ENCODE peak calls at places on chromosomes 11 and 22, in six cellular contexts. J, X, G, N, R and U are unnamed samples. For H3K4me1, the result is how much of the 10 kb centered on the place peaks cover.

GRCh38 chr11:61955031-61955415 is 4.9 kb downstream of the BEST1 start:
- DNase-seq in J (no peak), X (peak), G (peak), N (peak), R (peak), U (no peak)

GRCh38 chr11:79507726-79508125 is 66.9 kb upstream of the TENM4 start:
- DNase-seq in J (no peak), X (no peak), G (no peak), N (no peak), R (no peak), U (no peak)

GRCh38 chr11:111730871-111731591 is 35.2 kb downstream of the PPP2R1B start:
- DNase-seq in J (peak), X (no peak), G (no peak), N (peak), R (no peak), U (peak)

GRCh38 chr22:46267431-46268279 is at the start of gene TTC38:
- DNase-seq in J (peak), X (peak), G (peak), N (peak), R (peak), U (peak)

GRCh38 chr11:67700548-67701262 is 26.3 kb upstream of the ALDH3B2 start:
- DNase-seq in J (no peak), X (no peak), G (no peak), N (no peak), R (no peak), U (no peak)

GRCh38 chr22:22030493-22031182 is 48.1 kb upstream of the TOP3B start:
- DNase-seq in J (no peak), X (peak), G (no peak), N (no peak), R (no peak), U (no peak)

GRCh38 chr11:48366365-48366764 is at the start of gene OR4C5:
- DNase-seq in J (no peak), X (no peak), G (no peak), N (no peak), R (no peak), U (no peak)

GRCh38 chr11:72146625-72147024 is 11.1 kb downstream of the FOLR3 start:
- DNase-seq in J (no peak), X (no peak), G (no peak), N (no peak), R (no peak), U (no peak)

GRCh38 chr11:45654242-45654641 is 11.2 kb downstream of the CHST1 start:
- DNase-seq in J (no peak), X (no peak), G (peak), N (peak), R (peak), U (no peak)

GRCh38 chr11:31557991-31558390 is 48.4 kb downstream of the ELP4 start:
- DNase-seq in J (no peak), X (no peak), G (no peak), N (no peak), R (no peak), U (no peak)

GRCh38 chr11:69148806-69149205 is 6.9 kb upstream of the SMIM38 start:
- DNase-seq in J (no peak), X (no peak), G (no peak), N (no peak), R (peak), U (peak)

GRCh38 chr22:44957267-44957905 is 52.4 kb downstream of the PHF21B start:
- DNase-seq in J (no peak), X (no peak), G (no peak), N (no peak), R (no peak), U (no peak)

GRCh38 chr11:43818220-43818619 is 62.4 kb upstream of the ALKBH3 start:
- DNase-seq in J (no peak), X (no peak), G (no peak), N (no peak), R (no peak), U (no peak)

GRCh38 chr11:29231991-29232390 is 784.8 kb downstream of the KCNA4 start:
- DNase-seq in J (no peak), X (no peak), G (no peak), N (no peak), R (no peak), U (no peak)

GRCh38 chr11:46390331-46391171 is 1.0 kb downstream of the CHRM4 start:
- DNase-seq in J (no peak), X (no peak), G (no peak), N (no peak), R (no peak), U (no peak)

GRCh38 chr11:24043842-24044241 is 453.0 kb upstream of the LUZP2 start:
- DNase-seq in J (no peak), X (no peak), G (no peak), N (no peak), R (no peak), U (no peak)

GRCh38 chr11:68118753-68119448 is 2.3 kb downstream of the CHKA start:
- DNase-seq in J (no peak), X (peak), G (no peak), N (no peak), R (no peak), U (peak)

GRCh38 chr22:38758276-38758945 is 2.6 kb upstream of the SUN2 start:
- DNase-seq in J (no peak), X (peak), G (no peak), N (no peak), R (no peak), U (no peak)

GRCh38 chr11:35515224-35515623 is 10.2 kb downstream of the PAMR1 start:
- DNase-seq in J (no peak), X (no peak), G (no peak), N (no peak), R (no peak), U (no peak)

GRCh38 chr22:23110190-23110921 is 31.4 kb downstream of the RSPH14 start:
- DNase-seq in J (no peak), X (no peak), G (no peak), N (no peak), R (no peak), U (no peak)

GRCh38 chr11:94775576-94776327 is 7.6 kb downstream of the AMOTL1 start:
- DNase-seq in J (no peak), X (no peak), G (no peak), N (no peak), R (no peak), U (no peak)

GRCh38 chr22:22684605-22685561 is 40.5 kb downstream of the GGTLC2 start:
- DNase-seq in J (peak), X (peak), G (no peak), N (peak), R (no peak), U (peak)

GRCh38 chr22:37635157-37635556 is 4.3 kb upstream of the SH3BP1 start:
- DNase-seq in J (no peak), X (no peak), G (no peak), N (no peak), R (no peak), U (no peak)

GRCh38 chr22:37633082-37633692 is 6.3 kb upstream of the SH3BP1 start:
- DNase-seq in J (no peak), X (no peak), G (no peak), N (no peak), R (no peak), U (no peak)

GRCh38 chr22:37633693-37634504 is 5.6 kb upstream of the SH3BP1 start:
- DNase-seq in J (peak), X (peak), G (peak), N (peak), R (peak), U (peak)

GRCh38 chr22:37636186-37636948 is 3.1 kb upstream of the SH3BP1 start:
- DNase-seq in J (peak), X (no peak), G (no peak), N (no peak), R (no peak), U (no peak)

DNA sequence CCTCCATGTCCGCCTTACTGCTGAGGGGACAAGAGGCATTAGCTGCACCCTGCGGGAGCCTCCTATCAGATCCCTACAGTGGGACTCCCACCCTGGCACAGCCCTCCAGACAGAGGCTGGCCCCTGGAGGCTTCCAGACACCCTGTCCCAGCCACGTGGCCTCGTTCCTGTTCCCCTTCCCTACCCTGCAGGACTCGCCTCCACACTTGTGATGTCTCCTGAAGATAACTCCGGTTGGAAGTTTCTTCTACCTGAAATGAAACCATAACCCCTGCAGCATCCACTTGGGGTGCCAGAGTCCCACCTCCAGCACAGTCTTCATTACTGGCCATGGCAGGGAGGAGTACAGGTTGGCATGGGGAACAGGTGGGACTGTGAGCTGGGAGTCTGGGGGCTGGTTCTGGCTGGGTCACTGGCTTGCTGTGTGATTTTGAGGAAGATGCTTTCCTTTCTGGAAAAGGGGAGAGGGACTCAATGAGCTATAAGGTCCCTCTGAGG is 4.9 kb upstream of the SH3BP1 start:
- DNase-seq in J (peak), X (no peak), G (no peak), N (no peak), R (no peak), U (no peak)
- H3K4me1 ChIP-seq in J (under half), X (half or more), G (half or more), N (under half), R (half or more), U (under half)

GRCh38 chr22:26610983-26611382 is 6.8 kb downstream of the CRYBB1 start:
- DNase-seq in J (no peak), X (no peak), G (no peak), N (no peak), R (no peak), U (no peak)
- H3K4me1 ChIP-seq in J (under half), X (under half), G (under half), N (under half), R (under half), U (under half)

DNA sequence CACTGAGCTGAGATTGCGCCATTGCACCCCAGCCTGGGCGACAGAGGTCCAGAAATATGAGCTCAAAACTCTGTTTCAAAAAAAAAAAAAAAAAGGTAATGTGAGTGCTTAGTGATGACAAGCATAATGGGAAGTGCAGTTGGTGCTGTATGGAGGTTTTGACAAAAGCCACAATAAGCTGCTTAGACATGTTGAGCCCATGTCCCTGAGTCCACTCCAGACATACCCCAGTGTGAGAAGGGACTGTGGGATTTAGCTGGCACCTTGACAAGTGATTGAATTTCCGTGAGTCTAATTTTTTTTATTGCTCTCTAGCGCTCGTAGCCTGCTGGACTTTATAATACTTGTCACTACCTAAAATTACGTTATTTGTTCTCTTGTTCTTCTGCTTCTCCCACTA is 15.1 kb upstream of the LGR4 start:
- DNase-seq in J (no peak), X (no peak), G (no peak), N (no peak), R (no peak), U (no peak)
- H3K4me1 ChIP-seq in J (under half), X (under half), G (under half), N (under half), R (under half), U (under half)

GRCh38 chr11:2368178-2368850 is 8.8 kb upstream of the CD81 start:
- DNase-seq in J (no peak), X (no peak), G (no peak), N (no peak), R (no peak), U (no peak)

GRCh38 chr11:2368851-2369180 is 8.3 kb upstream of the CD81 start:
- DNase-seq in J (no peak), X (no peak), G (no peak), N (no peak), R (no peak), U (no peak)

GRCh38 chr11:2367266-2368160 is 9.6 kb upstream of the CD81 start:
- DNase-seq in J (no peak), X (no peak), G (no peak), N (no peak), R (no peak), U (no peak)

GRCh38 chr11:2369896-2370295 is 7.2 kb upstream of the CD81 start:
- DNase-seq in J (no peak), X (no peak), G (no peak), N (no peak), R (peak), U (no peak)

GRCh38 chr11:2369320-2369719 is 7.8 kb upstream of the CD81 start:
- DNase-seq in J (no peak), X (no peak), G (no peak), N (no peak), R (no peak), U (no peak)
- H3K4me1 ChIP-seq in J (under half), X (under half), G (under half), N (under half), R (under half), U (under half)